ENCODE peak calls at places on chromosome 11, in five cellular contexts. Q is CD4-positive, alpha-beta memory T cell; B is spleen; Z is heart left ventricle; R is Caco-2. I is an unnamed sample. For H3K4me1, the result is how much of the 10 kb centered on the place peaks cover.

GRCh38 chr11:2586091-2586792 is 113.6 kb downstream of the KCNQ1OT1 start:
- DNase-seq in Q (no peak), R (no peak), Z (peak), B (peak), I (peak)

GRCh38 chr11:92057849-92058442 is 166.7 kb upstream of the FAT3 start:
- DNase-seq in Q (no peak), R (no peak), Z (no peak), B (no peak), I (no peak)

GRCh38 chr11:116471608-116472007 is 301.2 kb downstream of the BUD13 start:
- DNase-seq in R (peak), B (no peak), Q (no peak), Z (no peak), I (no peak)

GRCh38 chr11:43712676-43713075 is 32.1 kb downstream of the HSD17B12 start:
- DNase-seq in B (no peak), R (no peak), Z (no peak), Q (no peak), I (no peak)

GRCh38 chr11:28581286-28582242 is 473.4 kb downstream of the METTL15 start:
- DNase-seq in B (no peak), R (no peak), Q (no peak), Z (no peak), I (no peak)

GRCh38 chr11:133064152-133064877 is 468.0 kb downstream of the OPCML start:
- DNase-seq in Z (peak), R (peak), B (peak), Q (no peak), I (peak)

GRCh38 chr11:97732011-97732632 is 1288.6 kb upstream of the CNTN5 start:
- DNase-seq in B (no peak), Z (no peak), Q (no peak), R (peak), I (no peak)

GRCh38 chr11:126398296-126398695 is 42.8 kb downstream of the ST3GAL4 start:
- DNase-seq in Z (no peak), R (no peak), Q (no peak), B (no peak), I (no peak)

GRCh38 chr11:112797653-112798293 is 163.4 kb upstream of the NCAM1 start:
- DNase-seq in B (no peak), R (peak), Z (no peak), Q (no peak), I (no peak)

DNA sequence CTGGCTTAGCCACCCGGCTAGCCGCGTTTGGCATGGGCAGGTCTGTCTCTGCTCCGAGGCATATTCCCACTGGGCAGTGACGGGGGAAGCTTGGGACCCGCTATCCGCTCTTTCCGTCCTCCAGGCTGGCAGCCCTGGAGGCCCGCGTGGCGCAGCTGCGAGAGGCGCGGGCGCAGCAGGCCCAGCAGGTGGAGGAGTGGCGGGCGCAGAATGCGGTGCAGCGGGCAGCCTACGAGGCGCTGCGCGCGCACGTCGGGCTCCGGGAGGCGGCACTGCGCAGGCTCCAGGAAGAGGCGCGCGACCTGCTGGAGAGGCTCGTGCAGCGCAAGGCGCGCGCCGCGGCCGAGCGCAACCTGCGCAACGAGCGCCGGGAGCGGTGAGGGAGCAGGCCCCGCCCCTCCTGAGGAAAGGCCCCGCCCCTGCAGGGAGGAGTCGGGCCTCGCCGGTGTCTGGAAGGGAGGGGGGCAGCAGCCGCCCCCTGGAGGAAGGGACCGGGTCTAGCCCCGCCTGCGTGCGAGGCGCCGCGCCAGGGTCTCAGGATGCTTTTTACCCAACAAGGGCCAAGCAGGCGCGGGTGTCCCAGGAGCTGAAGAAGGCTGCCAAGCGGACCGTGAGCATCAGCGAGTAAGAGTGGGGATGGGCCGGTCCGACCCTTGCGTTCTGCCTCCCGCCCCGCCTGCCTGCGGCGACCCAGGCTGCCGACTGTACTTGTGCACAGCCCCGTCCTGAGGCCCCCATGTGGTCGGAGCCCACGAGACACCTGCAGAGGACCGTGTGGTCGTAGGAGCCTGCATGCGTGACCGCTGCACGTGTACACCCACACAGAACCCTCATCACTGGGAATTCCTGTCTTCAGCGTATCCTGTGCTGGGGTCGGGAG is 7.9 kb downstream of the ATG16L2 start:
- DNase-seq in Q (peak), R (peak), Z (peak), B (peak), I (peak)
- H3K4me1 ChIP-seq in Q (under half), R (under half), Z (under half), B (under half), I (under half)

DNA sequence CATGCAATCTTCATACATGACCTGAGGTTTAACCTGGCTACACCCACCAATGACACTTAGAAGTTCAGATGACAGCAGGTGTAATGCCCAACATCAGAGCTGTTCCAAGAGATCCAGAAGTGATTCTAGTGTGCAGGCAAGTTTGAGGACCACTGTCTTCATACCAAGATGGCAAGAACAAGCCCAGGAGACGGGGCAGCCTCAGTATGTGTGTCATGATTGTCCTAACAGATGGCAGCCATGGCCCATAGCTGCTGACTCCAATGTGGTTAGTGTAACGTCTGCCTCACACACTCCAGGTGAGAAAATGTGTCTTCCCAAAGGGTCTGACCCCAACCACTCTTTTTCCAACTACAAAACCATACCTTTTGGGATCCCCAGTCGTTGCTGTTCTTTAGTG is 97.3 kb downstream of the ETS1 start:
- DNase-seq in B (no peak), Q (no peak), Z (no peak), R (no peak), I (no peak)
- H3K4me1 ChIP-seq in B (half or more), Q (half or more), Z (half or more), R (under half), I (half or more)

GRCh38 chr11:16179668-16180067 is 176.7 kb downstream of the SOX6 start:
- DNase-seq in B (no peak), Z (no peak), Q (no peak), R (no peak), I (no peak)

GRCh38 chr11:16182553-16182952 is 173.8 kb downstream of the SOX6 start:
- DNase-seq in Q (no peak), Z (no peak), B (no peak), R (no peak), I (no peak)

GRCh38 chr11:16177688-16178087 is 178.7 kb downstream of the SOX6 start:
- DNase-seq in B (no peak), R (no peak), Z (no peak), Q (no peak), I (no peak)

GRCh38 chr11:16180868-16181267 is 175.5 kb downstream of the SOX6 start:
- DNase-seq in R (no peak), B (no peak), Z (no peak), Q (no peak), I (no peak)

GRCh38 chr11:16178273-16178672 is 178.1 kb downstream of the SOX6 start:
- DNase-seq in R (no peak), Z (no peak), B (no peak), Q (no peak), I (no peak)
- H3K4me1 ChIP-seq in R (under half), Z (under half), B (under half), Q (under half), I (under half)

GRCh38 chr11:62666259-62666926 is 1.3 kb downstream of the CSKMT start:
- DNase-seq in Z (no peak), Q (no peak), B (peak), R (no peak), I (peak)

GRCh38 chr11:62671604-62672528 is at the start of the genes LBHD1 and UQCC3:
- DNase-seq in Z (peak), R (peak), Q (peak), B (peak), I (peak)

GRCh38 chr11:62671272-62671603 is 235 bp upstream of the UQCC3 start:
- DNase-seq in Q (peak), Z (no peak), B (no peak), R (no peak), I (peak)

GRCh38 chr11:62667460-62667859 is 2.3 kb downstream of the CSKMT start:
- DNase-seq in Q (no peak), R (no peak), B (no peak), Z (no peak), I (no peak)

DNA sequence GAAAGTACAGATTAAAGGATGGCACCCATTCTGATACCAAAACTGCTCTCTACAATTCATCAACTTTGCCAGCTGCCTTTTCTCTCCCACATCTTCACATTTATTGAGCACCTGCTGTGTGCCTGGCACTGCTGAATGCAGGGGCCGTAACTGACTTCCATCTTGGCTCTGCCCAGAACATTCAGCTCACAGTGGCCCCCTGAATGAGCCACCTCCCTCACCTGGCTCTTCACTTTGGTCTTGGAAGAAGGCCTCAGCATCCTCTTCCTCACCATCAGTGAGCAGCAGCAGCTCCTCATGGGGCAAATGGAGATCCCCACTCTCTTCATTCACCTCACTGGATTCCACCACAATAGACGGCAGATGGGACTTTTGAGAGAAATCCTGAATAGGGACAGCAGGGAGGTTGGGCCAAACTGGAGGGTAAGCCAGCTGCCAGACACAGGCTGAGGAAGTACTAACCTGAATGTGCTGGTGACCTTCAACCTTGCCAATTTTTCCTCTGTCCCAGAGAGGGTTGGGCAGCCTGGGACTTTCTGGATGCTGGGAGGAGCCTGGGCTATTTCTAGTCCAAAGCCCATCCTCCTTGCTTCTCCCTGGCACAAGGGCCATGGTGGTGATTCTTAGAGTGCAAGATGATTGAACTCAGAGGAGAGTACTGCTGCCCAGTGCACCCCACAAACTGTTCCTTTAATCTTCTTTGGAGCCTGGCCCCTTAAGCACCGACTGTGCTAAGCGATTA is 1.9 kb upstream of the UQCC3 start:
- DNase-seq in R (no peak), Z (no peak), B (no peak), Q (no peak), I (peak)
- H3K4me1 ChIP-seq in R (under half), Z (under half), B (under half), Q (half or more), I (under half)

DNA sequence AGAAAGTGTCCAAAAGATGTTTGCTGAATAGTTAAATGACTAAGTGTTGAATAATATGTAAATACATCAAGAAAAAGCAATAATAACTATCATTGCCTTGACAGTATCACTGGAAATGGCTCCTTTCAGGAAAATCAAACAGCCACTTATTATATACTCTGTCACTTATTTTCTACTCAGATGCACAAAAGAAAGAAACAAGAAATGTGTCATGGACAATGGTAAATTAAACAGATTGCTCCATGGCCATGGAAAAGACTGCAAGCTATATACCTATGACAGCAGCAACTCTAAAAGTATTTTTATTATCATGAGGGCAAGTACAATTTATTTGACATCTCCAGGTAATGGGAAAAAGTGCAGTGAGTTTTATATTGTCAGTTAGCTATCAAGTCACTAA is 52.9 kb upstream of the GUCY1A2 start:
- DNase-seq in Z (no peak), Q (no peak), B (no peak), R (no peak), I (no peak)
- H3K4me1 ChIP-seq in Z (under half), Q (under half), B (under half), R (under half), I (under half)

GRCh38 chr11:33718441-33718840 is 17.8 kb downstream of the CD59 start:
- DNase-seq in R (no peak), Z (no peak), Q (no peak), B (no peak), I (no peak)
- H3K4me1 ChIP-seq in R (under half), Z (under half), Q (under half), B (under half), I (under half)

GRCh38 chr11:67347964-67348749 is 5.2 kb downstream of the POLD4 start:
- DNase-seq in B (no peak), Q (no peak), Z (no peak), R (peak), I (peak)
- H3K4me1 ChIP-seq in B (half or more), Q (half or more), Z (under half), R (under half), I (under half)

GRCh38 chr11:11186249-11186648 is 166.8 kb downstream of the CSNK2A3 start:
- DNase-seq in R (no peak), B (no peak), Z (no peak), Q (no peak), I (no peak)
- H3K4me1 ChIP-seq in R (under half), B (under half), Z (under half), Q (under half), I (under half)

DNA sequence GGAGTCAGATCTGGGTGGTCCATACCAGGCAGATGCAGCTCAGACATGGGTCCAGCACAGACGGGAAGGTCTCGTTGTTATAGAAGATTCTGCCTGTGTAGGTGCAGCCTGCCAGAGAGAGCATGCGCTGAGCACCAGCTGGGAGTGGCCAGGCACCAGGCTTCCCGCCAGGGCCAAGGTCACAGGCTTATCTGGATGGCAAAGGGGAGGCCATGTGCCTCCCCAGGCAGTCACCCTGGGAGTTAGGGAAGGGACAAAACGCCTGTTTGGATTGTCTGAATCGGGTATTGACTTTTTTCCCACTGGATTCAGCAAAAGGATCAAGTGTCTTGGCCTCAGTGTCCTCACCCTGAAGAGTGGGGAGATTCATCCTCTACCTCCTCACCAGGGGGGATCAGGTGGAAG is 26.5 kb downstream of the PGA5 start:
- DNase-seq in R (no peak), Q (no peak), Z (no peak), B (no peak), I (no peak)
- H3K4me1 ChIP-seq in R (under half), Q (under half), Z (under half), B (under half), I (under half)

I was measured in osteoblast.